ENCODE peak calls at places on chromosome 11, in five cellular contexts. One of them, this sample, is unnamed.

GRCh38 chr11:35629914-35630313 is 11.7 kb downstream of the FJX1 start:
- DNase-seq in NCI-H146: no peak
- DNase-seq in GF-D8: no peak
- DNase-seq in omental fat pad: peak; percentile 30
- DNase-seq in activated CD4-positive, CD25-positive, alpha-beta regulatory T cell: no peak
- DNase-seq in this sample: no peak

GRCh38 chr11:36450391-36450714 is 59.7 kb downstream of the TRAF6 start:
- DNase-seq in GF-D8: no peak
- DNase-seq in NCI-H146: no peak
- DNase-seq in omental fat pad: no peak
- DNase-seq in activated CD4-positive, CD25-positive, alpha-beta regulatory T cell: no peak
- DNase-seq in this sample: no peak

GRCh38 chr11:112394304-112394703 is 133.6 kb upstream of the PLET1 start:
- DNase-seq in omental fat pad: no peak
- DNase-seq in NCI-H146: no peak
- DNase-seq in activated CD4-positive, CD25-positive, alpha-beta regulatory T cell: no peak
- DNase-seq in GF-D8: no peak
- DNase-seq in this sample: no peak

GRCh38 chr11:34605481-34606325 is 15.2 kb upstream of the EHF start:
- DNase-seq in NCI-H146: no peak
- DNase-seq in omental fat pad: no peak
- DNase-seq in activated CD4-positive, CD25-positive, alpha-beta regulatory T cell: no peak
- DNase-seq in GF-D8: no peak
- DNase-seq in this sample: no peak

GRCh38 chr11:104609297-104609696 is 289.0 kb downstream of the CASP12 start:
- DNase-seq in NCI-H146: peak; percentile 45
- DNase-seq in omental fat pad: no peak
- DNase-seq in GF-D8: peak; percentile 82
- DNase-seq in activated CD4-positive, CD25-positive, alpha-beta regulatory T cell: no peak
- DNase-seq in this sample: peak; percentile 29

GRCh38 chr11:64918056-64918455 is 1.0 kb upstream of the ATG2A start:
- DNase-seq in NCI-H146: no peak
- DNase-seq in activated CD4-positive, CD25-positive, alpha-beta regulatory T cell: no peak
- DNase-seq in GF-D8: peak; percentile 23
- DNase-seq in omental fat pad: no peak
- DNase-seq in this sample: no peak

GRCh38 chr11:12502950-12503579 is 125.7 kb downstream of the PARVA start:
- DNase-seq in activated CD4-positive, CD25-positive, alpha-beta regulatory T cell: no peak
- DNase-seq in NCI-H146: no peak
- DNase-seq in GF-D8: no peak
- DNase-seq in omental fat pad: no peak
- DNase-seq in this sample: no peak

GRCh38 chr11:122933434-122933833 is 48.2 kb downstream of the BSX start:
- DNase-seq in activated CD4-positive, CD25-positive, alpha-beta regulatory T cell: no peak
- DNase-seq in NCI-H146: no peak
- DNase-seq in omental fat pad: no peak
- DNase-seq in GF-D8: peak; percentile 50
- DNase-seq in this sample: no peak

GRCh38 chr11:45097721-45098493 is 48.5 kb upstream of the PRDM11 start:
- DNase-seq in activated CD4-positive, CD25-positive, alpha-beta regulatory T cell: no peak
- DNase-seq in GF-D8: no peak
- DNase-seq in omental fat pad: peak; percentile 74
- DNase-seq in NCI-H146: no peak
- DNase-seq in this sample: no peak